ENCODE peak calls at places on chromosomes 3 and 15, in nine cellular contexts. J is ovary, X is GM12878, L is transverse colon, Y is IMR-90, S is heart left ventricle, D is endothelial cell of umbilical vein, H is A549, U is breast epithelium. B is an unnamed sample. For H3K4me1, the result is how much of the 10 kb centered on the place peaks cover.

GRCh38 chr3:133455960-133456359 is 56.1 kb downstream of the BFSP2 start:
- DNase-seq in U (no peak), J (no peak), H (no peak), S (no peak), Y (no peak), L (no peak), D (no peak), X (no peak), B (no peak)

GRCh38 chr15:41631880-41632279 is 28.3 kb upstream of the MGA start:
- DNase-seq in S (no peak), D (no peak), Y (no peak), L (no peak), H (no peak), J (no peak), X (no peak), U (no peak), B (no peak)

GRCh38 chr3:98784666-98785600 is 21.8 kb downstream of the ST3GAL6 start:
- DNase-seq in X (no peak), Y (peak), H (no peak), L (no peak), D (peak), U (no peak), J (no peak), S (no peak), B (no peak)

GRCh38 chr3:108021533-108021932 is 69.3 kb downstream of the CD47 start:
- DNase-seq in H (no peak), J (no peak), X (no peak), Y (no peak), U (no peak), S (no peak), D (no peak), L (no peak), B (no peak)

GRCh38 chr3:168752339-168752738 is 656.6 kb upstream of the GOLIM4 start:
- DNase-seq in Y (no peak), D (no peak), U (no peak), H (no peak), S (no peak), J (no peak), L (no peak), X (no peak), B (no peak)

GRCh38 chr3:147008886-147009285 is 397.5 kb downstream of the ZIC4 start:
- DNase-seq in J (no peak), Y (no peak), S (no peak), D (peak), L (no peak), H (no peak), X (no peak), U (no peak), B (no peak)

GRCh38 chr15:62141200-62141599 is 23.9 kb downstream of the C2CD4B start:
- DNase-seq in L (no peak), U (no peak), Y (no peak), H (no peak), S (no peak), X (no peak), D (no peak), J (no peak), B (no peak)

GRCh38 chr15:75091814-75092213 is 68.4 kb downstream of the PPCDC start:
- DNase-seq in X (peak), U (no peak), L (no peak), D (no peak), Y (no peak), S (no peak), H (no peak), J (no peak), B (no peak)

GRCh38 chr15:59420108-59420507 is 17.9 kb upstream of the FAM81A start:
- DNase-seq in Y (no peak), D (no peak), J (no peak), X (no peak), L (no peak), S (no peak), U (no peak), H (no peak), B (no peak)

GRCh38 chr3:41683666-41684350 is 278.1 kb downstream of the ULK4 start:
- DNase-seq in L (peak), J (no peak), S (no peak), X (no peak), D (no peak), H (no peak), Y (peak), U (no peak), B (no peak)

GRCh38 chr3:188978772-188979171 is 193.0 kb upstream of the TPRG1 start:
- DNase-seq in Y (peak), S (no peak), H (peak), X (no peak), D (no peak), J (peak), L (no peak), U (no peak), B (peak)

GRCh38 chr3:99866167-99866810 is 48.6 kb downstream of the CMSS1 start:
- DNase-seq in Y (peak), U (no peak), D (no peak), X (peak), S (no peak), J (no peak), H (no peak), L (no peak), B (no peak)

GRCh38 chr3:151751161-151751560 is 17.4 kb downstream of the AADACL2 start:
- DNase-seq in L (no peak), D (no peak), X (no peak), U (no peak), H (no peak), Y (peak), J (no peak), S (no peak), B (no peak)

GRCh38 chr3:98893740-98894139 is 7.8 kb downstream of the DCBLD2 start:
- DNase-seq in D (no peak), X (no peak), J (no peak), S (no peak), L (no peak), H (no peak), U (no peak), Y (peak), B (no peak)

GRCh38 chr15:69395991-69396390 is 18.2 kb upstream of the KIF23 start:
- DNase-seq in H (no peak), S (no peak), X (no peak), J (no peak), D (no peak), L (no peak), Y (no peak), U (no peak), B (no peak)

GRCh38 chr15:69395460-69395859 is 18.7 kb upstream of the KIF23 start:
- DNase-seq in U (no peak), X (no peak), D (no peak), H (no peak), L (no peak), S (no peak), J (no peak), Y (no peak), B (no peak)

GRCh38 chr15:69392352-69392751 is 21.8 kb upstream of the KIF23 start:
- DNase-seq in D (no peak), U (no peak), H (no peak), S (no peak), X (no peak), J (no peak), L (no peak), Y (no peak), B (no peak)

GRCh38 chr15:69393831-69394491 is 20.2 kb upstream of the KIF23 start:
- DNase-seq in Y (no peak), D (no peak), S (peak), U (no peak), J (no peak), X (no peak), H (no peak), L (no peak), B (no peak)

GRCh38 chr15:69394556-69395282 is 19.4 kb upstream of the KIF23 start:
- DNase-seq in D (peak), X (no peak), J (peak), U (peak), H (peak), Y (peak), S (peak), L (peak), B (peak)
- H3K4me3 ChIP-seq in D (no peak), X (no peak), J (peak), U (peak), H (no peak), Y (no peak), S (peak), L (no peak), B (no peak)

DNA sequence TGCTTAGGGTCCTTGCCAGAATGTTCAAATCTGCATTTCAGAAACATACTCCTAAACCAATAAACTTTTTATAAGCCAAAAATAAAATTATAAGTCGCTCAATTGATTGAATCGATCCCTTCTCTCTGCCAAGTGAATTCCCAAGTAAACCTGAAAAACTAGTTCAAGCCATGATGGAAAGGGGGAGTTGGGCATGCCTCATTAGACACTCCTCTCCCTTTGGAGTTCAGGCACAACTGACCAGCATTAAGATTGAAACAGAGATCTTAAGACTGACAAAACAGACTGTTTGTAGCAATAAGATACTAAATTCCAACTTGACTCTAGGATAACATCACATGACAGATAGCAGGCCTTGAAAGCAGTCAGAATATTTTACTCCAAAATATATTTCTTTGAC is 113.7 kb upstream of the RASGRP1 start:
- DNase-seq in D (no peak), Y (no peak), S (no peak), X (no peak), J (no peak), U (no peak), L (no peak), H (no peak), B (no peak)
- H3K4me1 ChIP-seq in D (under half), Y (under half), S (under half), X (under half), J (under half), U (under half), L (under half), H (under half), B (under half)

DNA sequence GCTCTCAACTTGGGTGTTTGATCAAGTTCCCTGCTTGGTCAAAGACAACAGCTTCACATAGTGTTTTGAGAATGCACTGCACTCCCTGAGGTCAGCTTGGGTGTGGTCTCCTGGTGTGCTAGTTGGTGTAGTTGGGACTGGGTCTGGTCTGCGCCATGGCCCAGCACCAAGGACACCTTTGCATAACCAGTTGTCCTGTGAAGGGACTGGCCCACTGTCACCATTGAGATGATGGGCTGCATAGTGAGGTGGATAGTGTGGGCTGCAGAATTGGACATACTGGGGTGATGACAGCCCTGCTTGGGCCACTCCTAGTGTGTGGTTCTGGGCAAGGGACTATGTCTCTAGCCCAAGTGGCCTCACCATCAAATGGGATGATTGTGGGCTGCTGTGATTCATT is 9.5 kb downstream of the RPSA start:
- DNase-seq in S (no peak), U (no peak), D (no peak), J (no peak), L (no peak), X (no peak), H (no peak), Y (no peak), B (no peak)
- TF ChIP-seq POLR2A in S (no peak), U (no peak), D (no peak), J (no peak), L (no peak), X (peak), H (peak), Y (no peak), B (no peak)

GRCh38 chr15:83323296-83323711 is 38.8 kb upstream of the BNC1 start:
- DNase-seq in D (no peak), U (no peak), Y (peak), S (no peak), H (peak), L (no peak), J (no peak), X (no peak), B (no peak)
- H3K4me3 ChIP-seq in D (no peak), U (no peak), Y (no peak), S (no peak), H (no peak), L (no peak), J (no peak), X (no peak), B (no peak)

GRCh38 chr3:194265505-194265892 is 85.6 kb downstream of the CPN2 start:
- DNase-seq in H (no peak), L (peak), D (peak), J (peak), X (no peak), S (peak), Y (peak), U (peak), B (peak)
- H3K4me1 ChIP-seq in H (under half), L (under half), D (under half), J (under half), X (under half), S (under half), Y (under half), U (under half), B (under half)

B was measured in uterus.